ENCODE peak calls at places on chromosomes 4 and X, in eight cellular contexts. One of them, this sample, is unnamed.

GRCh38 chr4:148515248-148515647 is 73.0 kb upstream of the NR3C2 start:
- DNase-seq in natural killer cell: no peak
- DNase-seq in Calu3: no peak
- DNase-seq in OCI-LY7: no peak
- DNase-seq in cardiac muscle cell: peak
- DNase-seq in suprapubic skin: no peak
- DNase-seq in heart left ventricle: no peak
- DNase-seq in foreskin fibroblast: peak
- DNase-seq in this sample: no peak

GRCh38 chr4:103354006-103354405 is 155.9 kb upstream of the CENPE start:
- DNase-seq in natural killer cell: no peak
- DNase-seq in Calu3: no peak
- DNase-seq in OCI-LY7: no peak
- DNase-seq in cardiac muscle cell: no peak
- DNase-seq in suprapubic skin: no peak
- DNase-seq in heart left ventricle: no peak
- DNase-seq in foreskin fibroblast: no peak
- DNase-seq in this sample: no peak

GRCh38 chr4:169757575-169758184 is at the start of gene HPF1:
- DNase-seq in natural killer cell: peak
- DNase-seq in Calu3: peak
- DNase-seq in OCI-LY7: peak
- DNase-seq in cardiac muscle cell: peak
- DNase-seq in suprapubic skin: peak
- DNase-seq in heart left ventricle: peak
- DNase-seq in foreskin fibroblast: peak
- DNase-seq in this sample: peak

GRCh38 chr4:102639602-102640001 is 121.2 kb downstream of the MANBA start:
- DNase-seq in natural killer cell: no peak
- DNase-seq in Calu3: no peak
- DNase-seq in OCI-LY7: no peak
- DNase-seq in cardiac muscle cell: no peak
- DNase-seq in suprapubic skin: no peak
- DNase-seq in heart left ventricle: no peak
- DNase-seq in foreskin fibroblast: no peak
- DNase-seq in this sample: no peak

GRCh38 chrX:70479970-70480659 is 35.5 kb downstream of the DLG3 start:
- DNase-seq in natural killer cell: no peak
- DNase-seq in Calu3: peak
- DNase-seq in OCI-LY7: no peak
- DNase-seq in cardiac muscle cell: peak
- DNase-seq in suprapubic skin: no peak
- DNase-seq in heart left ventricle: peak
- DNase-seq in foreskin fibroblast: no peak
- DNase-seq in this sample: no peak

GRCh38 chr4:76690906-76691275 is 207.1 kb downstream of the SOWAHB start:
- DNase-seq in natural killer cell: no peak
- DNase-seq in Calu3: no peak
- DNase-seq in OCI-LY7: no peak
- DNase-seq in cardiac muscle cell: no peak
- DNase-seq in suprapubic skin: no peak
- DNase-seq in heart left ventricle: no peak
- DNase-seq in foreskin fibroblast: no peak
- DNase-seq in this sample: no peak

GRCh38 chr4:183320211-183321068 is at the start of gene CLDN22:
- DNase-seq in natural killer cell: no peak
- DNase-seq in Calu3: no peak
- DNase-seq in OCI-LY7: no peak
- DNase-seq in cardiac muscle cell: no peak
- DNase-seq in suprapubic skin: no peak
- DNase-seq in heart left ventricle: no peak
- DNase-seq in foreskin fibroblast: no peak
- DNase-seq in this sample: no peak

GRCh38 chr4:99591757-99592156 is 17.1 kb downstream of the MTTP start:
- DNase-seq in natural killer cell: no peak
- DNase-seq in Calu3: no peak
- DNase-seq in OCI-LY7: no peak
- DNase-seq in cardiac muscle cell: no peak
- DNase-seq in suprapubic skin: no peak
- DNase-seq in heart left ventricle: no peak
- DNase-seq in foreskin fibroblast: no peak
- DNase-seq in this sample: no peak

GRCh38 chr4:70712604-70713452 is 8.9 kb upstream of the RUFY3 start:
- DNase-seq in natural killer cell: no peak
- DNase-seq in Calu3: no peak
- DNase-seq in OCI-LY7: no peak
- DNase-seq in cardiac muscle cell: no peak
- DNase-seq in suprapubic skin: no peak
- DNase-seq in heart left ventricle: no peak
- DNase-seq in foreskin fibroblast: no peak
- DNase-seq in this sample: no peak

GRCh38 chrX:147741776-147742175 is 169.9 kb upstream of the FMR1 start:
- DNase-seq in natural killer cell: no peak
- DNase-seq in Calu3: no peak
- DNase-seq in OCI-LY7: no peak
- DNase-seq in cardiac muscle cell: no peak
- DNase-seq in suprapubic skin: no peak
- DNase-seq in heart left ventricle: no peak
- DNase-seq in foreskin fibroblast: no peak
- DNase-seq in this sample: no peak

GRCh38 chrX:66902081-66902480 is 263.2 kb upstream of the EDA2R start:
- DNase-seq in natural killer cell: no peak
- DNase-seq in Calu3: no peak
- DNase-seq in OCI-LY7: no peak
- DNase-seq in cardiac muscle cell: no peak
- DNase-seq in suprapubic skin: no peak
- DNase-seq in heart left ventricle: no peak
- DNase-seq in foreskin fibroblast: no peak
- DNase-seq in this sample: no peak

GRCh38 chr4:3732076-3733028 is 33.8 kb upstream of the ADRA2C start:
- DNase-seq in natural killer cell: no peak
- DNase-seq in Calu3: no peak
- DNase-seq in OCI-LY7: no peak
- DNase-seq in cardiac muscle cell: no peak
- DNase-seq in suprapubic skin: no peak
- DNase-seq in heart left ventricle: no peak
- DNase-seq in foreskin fibroblast: no peak
- DNase-seq in this sample: no peak

GRCh38 chr4:52015366-52015765 is 4.8 kb downstream of the LRRC66 start:
- DNase-seq in natural killer cell: no peak
- DNase-seq in Calu3: no peak
- DNase-seq in OCI-LY7: no peak
- DNase-seq in cardiac muscle cell: peak
- DNase-seq in suprapubic skin: no peak
- DNase-seq in heart left ventricle: no peak
- DNase-seq in foreskin fibroblast: no peak
- DNase-seq in this sample: no peak

GRCh38 chr4:77273412-77273811 is 116.4 kb downstream of the CCNG2 start:
- DNase-seq in natural killer cell: no peak
- DNase-seq in Calu3: no peak
- DNase-seq in OCI-LY7: no peak
- DNase-seq in cardiac muscle cell: no peak
- DNase-seq in suprapubic skin: no peak
- DNase-seq in heart left ventricle: no peak
- DNase-seq in foreskin fibroblast: no peak
- DNase-seq in this sample: no peak

GRCh38 chr4:184766421-184766820 is 32.5 kb upstream of the CENPU start:
- DNase-seq in natural killer cell: no peak
- DNase-seq in Calu3: no peak
- DNase-seq in OCI-LY7: no peak
- DNase-seq in cardiac muscle cell: no peak
- DNase-seq in suprapubic skin: no peak
- DNase-seq in heart left ventricle: no peak
- DNase-seq in foreskin fibroblast: no peak
- DNase-seq in this sample: no peak

GRCh38 chr4:13511101-13511500 is 27.0 kb upstream of the RAB28 start:
- DNase-seq in natural killer cell: no peak
- DNase-seq in Calu3: no peak
- DNase-seq in OCI-LY7: no peak
- DNase-seq in cardiac muscle cell: no peak
- DNase-seq in suprapubic skin: no peak
- DNase-seq in heart left ventricle: no peak
- DNase-seq in foreskin fibroblast: no peak
- DNase-seq in this sample: no peak

GRCh38 chr4:23033796-23034195 is 341.1 kb downstream of the GBA3 start:
- DNase-seq in natural killer cell: no peak
- DNase-seq in Calu3: no peak
- DNase-seq in OCI-LY7: no peak
- DNase-seq in cardiac muscle cell: no peak
- DNase-seq in suprapubic skin: no peak
- DNase-seq in heart left ventricle: no peak
- DNase-seq in foreskin fibroblast: no peak
- DNase-seq in this sample: no peak

GRCh38 chr4:85760521-85760920 is 285.6 kb downstream of the ARHGAP24 start:
- DNase-seq in natural killer cell: no peak
- DNase-seq in Calu3: no peak
- DNase-seq in OCI-LY7: no peak
- DNase-seq in cardiac muscle cell: peak
- DNase-seq in suprapubic skin: no peak
- DNase-seq in heart left ventricle: no peak
- DNase-seq in foreskin fibroblast: no peak
- DNase-seq in this sample: no peak

GRCh38 chr4:152106113-152106763 is 345.4 kb upstream of the GATB start:
- DNase-seq in natural killer cell: no peak
- DNase-seq in Calu3: peak
- DNase-seq in OCI-LY7: no peak
- DNase-seq in cardiac muscle cell: peak
- DNase-seq in suprapubic skin: peak
- DNase-seq in heart left ventricle: peak
- DNase-seq in foreskin fibroblast: peak
- DNase-seq in this sample: peak

GRCh38 chrX:4909245-4909830 is 1195.9 kb upstream of the PRKX start:
- DNase-seq in natural killer cell: no peak
- DNase-seq in Calu3: no peak
- DNase-seq in OCI-LY7: no peak
- DNase-seq in cardiac muscle cell: no peak
- DNase-seq in suprapubic skin: no peak
- DNase-seq in heart left ventricle: no peak
- DNase-seq in foreskin fibroblast: no peak
- DNase-seq in this sample: no peak

GRCh38 chrX:78886550-78886949 is 58.6 kb upstream of the P2RY10 start:
- DNase-seq in natural killer cell: no peak
- DNase-seq in Calu3: no peak
- DNase-seq in OCI-LY7: peak
- DNase-seq in cardiac muscle cell: peak
- DNase-seq in suprapubic skin: no peak
- DNase-seq in heart left ventricle: no peak
- DNase-seq in foreskin fibroblast: peak
- DNase-seq in this sample: peak
- TF ChIP-seq CTCF in natural killer cell: peak
- TF ChIP-seq CTCF in Calu3: no peak
- TF ChIP-seq CTCF in OCI-LY7: peak
- TF ChIP-seq CTCF in cardiac muscle cell: peak
- TF ChIP-seq CTCF in suprapubic skin: no peak
- TF ChIP-seq CTCF in heart left ventricle: peak
- TF ChIP-seq CTCF in foreskin fibroblast: peak
- TF ChIP-seq CTCF in this sample: peak

GRCh38 chr4:134756456-134756855 is 554.9 kb upstream of the PABPC4L start:
- DNase-seq in natural killer cell: no peak
- DNase-seq in Calu3: no peak
- DNase-seq in OCI-LY7: no peak
- DNase-seq in cardiac muscle cell: no peak
- DNase-seq in suprapubic skin: no peak
- DNase-seq in heart left ventricle: no peak
- DNase-seq in foreskin fibroblast: no peak
- DNase-seq in this sample: no peak

DNA sequence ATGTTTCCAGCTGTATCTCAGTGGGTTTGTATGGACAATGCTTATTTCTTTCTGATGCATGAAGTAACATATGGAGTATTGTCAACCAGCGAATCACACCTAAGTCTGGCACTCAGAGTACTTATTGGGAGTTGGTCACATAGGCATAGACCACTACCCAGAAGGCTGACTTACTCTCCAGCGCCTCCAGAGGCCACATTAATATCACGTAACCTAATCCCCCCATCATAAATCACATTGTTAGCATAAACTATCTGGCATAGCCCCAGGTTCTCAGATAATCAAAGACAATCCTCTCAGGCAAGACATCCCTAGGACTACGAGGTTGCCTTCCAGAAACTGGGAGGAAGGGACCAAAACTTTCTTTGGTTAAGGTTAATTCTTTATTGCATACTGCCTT is 560.5 kb upstream of the PABPC4L start:
- DNase-seq in natural killer cell: no peak
- DNase-seq in Calu3: no peak
- DNase-seq in OCI-LY7: peak
- DNase-seq in cardiac muscle cell: no peak
- DNase-seq in suprapubic skin: no peak
- DNase-seq in heart left ventricle: no peak
- DNase-seq in foreskin fibroblast: no peak
- DNase-seq in this sample: no peak
- TF ChIP-seq CTCF in natural killer cell: no peak
- TF ChIP-seq CTCF in Calu3: no peak
- TF ChIP-seq CTCF in OCI-LY7: peak
- TF ChIP-seq CTCF in cardiac muscle cell: no peak
- TF ChIP-seq CTCF in suprapubic skin: no peak
- TF ChIP-seq CTCF in heart left ventricle: no peak
- TF ChIP-seq CTCF in foreskin fibroblast: no peak
- TF ChIP-seq CTCF in this sample: peak

GRCh38 chrX:261858-262390 is 19.3 kb upstream of the PLCXD1 start:
- DNase-seq in natural killer cell: no peak
- DNase-seq in Calu3: no peak
- DNase-seq in OCI-LY7: no peak
- DNase-seq in cardiac muscle cell: no peak
- DNase-seq in suprapubic skin: no peak
- DNase-seq in heart left ventricle: no peak
- DNase-seq in foreskin fibroblast: no peak
- DNase-seq in this sample: no peak

GRCh38 chrX:262391-262909 is 18.7 kb upstream of the PLCXD1 start:
- DNase-seq in natural killer cell: no peak
- DNase-seq in Calu3: no peak
- DNase-seq in OCI-LY7: no peak
- DNase-seq in cardiac muscle cell: no peak
- DNase-seq in suprapubic skin: no peak
- DNase-seq in heart left ventricle: no peak
- DNase-seq in foreskin fibroblast: no peak
- DNase-seq in this sample: no peak

GRCh38 chrX:259692-260355 is 21.4 kb upstream of the PLCXD1 start:
- DNase-seq in natural killer cell: no peak
- DNase-seq in Calu3: peak
- DNase-seq in OCI-LY7: no peak
- DNase-seq in cardiac muscle cell: no peak
- DNase-seq in suprapubic skin: no peak
- DNase-seq in heart left ventricle: peak
- DNase-seq in foreskin fibroblast: no peak
- DNase-seq in this sample: no peak

GRCh38 chrX:258291-259040 is 22.7 kb upstream of the PLCXD1 start:
- DNase-seq in natural killer cell: no peak
- DNase-seq in Calu3: no peak
- DNase-seq in OCI-LY7: no peak
- DNase-seq in cardiac muscle cell: no peak
- DNase-seq in suprapubic skin: no peak
- DNase-seq in heart left ventricle: no peak
- DNase-seq in foreskin fibroblast: no peak
- DNase-seq in this sample: no peak

GRCh38 chrX:261167-261857 is 19.9 kb upstream of the PLCXD1 start:
- DNase-seq in natural killer cell: no peak
- DNase-seq in Calu3: peak
- DNase-seq in OCI-LY7: no peak
- DNase-seq in cardiac muscle cell: peak
- DNase-seq in suprapubic skin: no peak
- DNase-seq in heart left ventricle: no peak
- DNase-seq in foreskin fibroblast: peak
- DNase-seq in this sample: no peak
- TF ChIP-seq CTCF in natural killer cell: no peak
- TF ChIP-seq CTCF in Calu3: no peak
- TF ChIP-seq CTCF in OCI-LY7: no peak
- TF ChIP-seq CTCF in cardiac muscle cell: peak
- TF ChIP-seq CTCF in suprapubic skin: no peak
- TF ChIP-seq CTCF in heart left ventricle: no peak
- TF ChIP-seq CTCF in foreskin fibroblast: no peak
- TF ChIP-seq CTCF in this sample: no peak

GRCh38 chr4:15043226-15043625 is 40.9 kb downstream of the CPEB2 start:
- DNase-seq in natural killer cell: no peak
- DNase-seq in Calu3: no peak
- DNase-seq in OCI-LY7: peak
- DNase-seq in cardiac muscle cell: peak
- DNase-seq in suprapubic skin: no peak
- DNase-seq in heart left ventricle: no peak
- DNase-seq in foreskin fibroblast: no peak
- DNase-seq in this sample: no peak
- TF ChIP-seq CTCF in natural killer cell: no peak
- TF ChIP-seq CTCF in Calu3: no peak
- TF ChIP-seq CTCF in OCI-LY7: peak
- TF ChIP-seq CTCF in cardiac muscle cell: peak
- TF ChIP-seq CTCF in suprapubic skin: no peak
- TF ChIP-seq CTCF in heart left ventricle: no peak
- TF ChIP-seq CTCF in foreskin fibroblast: no peak
- TF ChIP-seq CTCF in this sample: peak

This sample was measured in HFFc6.